ENCODE peak calls at places on chromosomes 12 and 14, in seven cellular contexts. Q, I, C, V, B, T and E are unnamed samples.

GRCh38 chr12:38124247-38125012 is 192.1 kb upstream of the ALG10B start:
- DNase-seq in Q (no peak), I (no peak), C (no peak), V (no peak), B (no peak), T (peak; percentile 46), E (no peak)

GRCh38 chr14:21346532-21347135 is 37.2 kb downstream of the SUPT16H start:
- DNase-seq in Q (no peak), I (no peak), C (no peak), V (no peak), B (peak; percentile 24), T (no peak), E (no peak)

GRCh38 chr12:131280426-131280825 is 326.7 kb downstream of the ADGRD1 start:
- DNase-seq in Q (no peak), I (no peak), C (no peak), V (no peak), B (no peak), T (no peak), E (no peak)

GRCh38 chr14:64721899-64722298 is 17.7 kb downstream of the PLEKHG3 start:
- DNase-seq in Q (no peak), I (no peak), C (no peak), V (no peak), B (no peak), T (no peak), E (no peak)

GRCh38 chr14:20681348-20682126 is 2.8 kb upstream of the RNASE4 start:
- DNase-seq in Q (peak; percentile 91), I (peak; percentile 76), C (peak; percentile 77), V (peak; percentile 86), B (peak; percentile 45), T (peak; percentile 88), E (peak; percentile 87)

GRCh38 chr14:72706485-72706884 is 187.4 kb downstream of the DPF3 start:
- DNase-seq in Q (no peak), I (no peak), C (no peak), V (no peak), B (no peak), T (no peak), E (no peak)

GRCh38 chr12:48765753-48766162 is 23.1 kb downstream of the ADCY6 start:
- DNase-seq in Q (no peak), I (no peak), C (no peak), V (peak; percentile 92), B (no peak), T (no peak), E (no peak)

GRCh38 chr14:73589128-73589527 is 2.5 kb upstream of the ACOT4 start:
- DNase-seq in Q (no peak), I (no peak), C (no peak), V (no peak), B (no peak), T (no peak), E (no peak)

GRCh38 chr14:68547305-68548193 is 245.3 kb downstream of the ZFP36L1 start:
- DNase-seq in Q (no peak), I (no peak), C (no peak), V (peak; percentile 94), B (peak; percentile 82), T (no peak), E (no peak)

GRCh38 chr12:100141666-100141997 is 1.0 kb downstream of the BLTP3B start:
- DNase-seq in Q (no peak), I (no peak), C (no peak), V (peak; percentile 91), B (peak; percentile 72), T (no peak), E (no peak)

GRCh38 chr14:76580967-76581366 is 180.3 kb upstream of the VASH1 start:
- DNase-seq in Q (no peak), I (no peak), C (no peak), V (no peak), B (no peak), T (no peak), E (no peak)

GRCh38 chr14:95452176-95452889 is 64.1 kb downstream of the SYNE3 start:
- DNase-seq in Q (peak; percentile 14), I (no peak), C (peak; percentile 14), V (peak; percentile 10), B (no peak), T (peak; percentile 21), E (no peak)

GRCh38 chr12:120831648-120832267 is 72.4 kb downstream of the SPPL3 start:
- DNase-seq in Q (no peak), I (no peak), C (no peak), V (no peak), B (no peak), T (no peak), E (no peak)

GRCh38 chr12:69509308-69509736 is 39.1 kb downstream of the FRS2 start:
- DNase-seq in Q (no peak), I (no peak), C (no peak), V (no peak), B (no peak), T (no peak), E (no peak)

GRCh38 chr12:23523339-23523738 is 426.1 kb downstream of the SOX5 start:
- DNase-seq in Q (no peak), I (no peak), C (no peak), V (peak; percentile 1), B (no peak), T (no peak), E (no peak)

GRCh38 chr12:66409195-66409871 is 107.0 kb downstream of the HELB start:
- DNase-seq in Q (peak; percentile 57), I (no peak), C (peak; percentile 42), V (peak; percentile 77), B (peak; percentile 32), T (peak; percentile 53), E (peak; percentile 29)

GRCh38 chr12:49346659-49347306 is at the start of gene DNAJC22:
- DNase-seq in Q (no peak), I (no peak), C (peak; percentile 34), V (no peak), B (no peak), T (peak; percentile 14), E (no peak)

GRCh38 chr14:35934499-35934898 is 108.4 kb downstream of the BRMS1L start:
- DNase-seq in Q (no peak), I (no peak), C (no peak), V (no peak), B (no peak), T (no peak), E (no peak)

GRCh38 chr12:44889162-44889561 is 13.0 kb upstream of the NELL2 start:
- DNase-seq in Q (no peak), I (no peak), C (no peak), V (peak; percentile 5), B (no peak), T (no peak), E (no peak)

GRCh38 chr12:44551631-44552030 is 324.5 kb downstream of the NELL2 start:
- DNase-seq in Q (no peak), I (no peak), C (no peak), V (no peak), B (no peak), T (no peak), E (no peak)